ENCODE peak calls at places on chromosomes 12 and 14, in ten cellular contexts. One of them, this sample, is unnamed.

GRCh38 chr12:32198555-32198954 is 91.9 kb downstream of the BICD1 start:
- DNase-seq in fibroblast of pulmonary artery: peak
- DNase-seq in progenitor cell of endocrine pancreas: no peak
- DNase-seq in glutamatergic neuron: no peak
- DNase-seq in mesothelial cell of epicardium: no peak
- DNase-seq in kidney: no peak
- DNase-seq in AG09309: no peak
- DNase-seq in lung: no peak
- DNase-seq in endothelial cell: no peak
- DNase-seq in HCT116: peak
- DNase-seq in this sample: no peak

GRCh38 chr12:85390281-85390680 is 110.3 kb downstream of the ALX1 start:
- DNase-seq in HCT116: no peak
- DNase-seq in kidney: no peak
- DNase-seq in AG09309: no peak
- DNase-seq in fibroblast of pulmonary artery: no peak
- DNase-seq in glutamatergic neuron: no peak
- DNase-seq in progenitor cell of endocrine pancreas: no peak
- DNase-seq in endothelial cell: no peak
- DNase-seq in lung: no peak
- DNase-seq in mesothelial cell of epicardium: no peak
- DNase-seq in this sample: no peak

GRCh38 chr12:100661300-100661951 is 87.9 kb downstream of the GAS2L3 start:
- DNase-seq in endothelial cell: no peak
- DNase-seq in mesothelial cell of epicardium: no peak
- DNase-seq in AG09309: no peak
- DNase-seq in fibroblast of pulmonary artery: peak
- DNase-seq in progenitor cell of endocrine pancreas: no peak
- DNase-seq in kidney: no peak
- DNase-seq in glutamatergic neuron: no peak
- DNase-seq in lung: no peak
- DNase-seq in HCT116: no peak
- DNase-seq in this sample: no peak

GRCh38 chr14:56211844-56212243 is 93.6 kb downstream of the PELI2 start:
- DNase-seq in HCT116: no peak
- DNase-seq in glutamatergic neuron: no peak
- DNase-seq in endothelial cell: no peak
- DNase-seq in lung: no peak
- DNase-seq in progenitor cell of endocrine pancreas: no peak
- DNase-seq in AG09309: no peak
- DNase-seq in fibroblast of pulmonary artery: no peak
- DNase-seq in mesothelial cell of epicardium: no peak
- DNase-seq in kidney: no peak
- DNase-seq in this sample: no peak

GRCh38 chr12:110960795-110961194 is 40.4 kb upstream of the MYL2 start:
- DNase-seq in glutamatergic neuron: no peak
- DNase-seq in endothelial cell: no peak
- DNase-seq in AG09309: no peak
- DNase-seq in progenitor cell of endocrine pancreas: no peak
- DNase-seq in lung: no peak
- DNase-seq in fibroblast of pulmonary artery: no peak
- DNase-seq in mesothelial cell of epicardium: no peak
- DNase-seq in kidney: no peak
- DNase-seq in HCT116: no peak
- DNase-seq in this sample: no peak

GRCh38 chr14:31080060-31080459 is 53.9 kb upstream of the STRN3 start:
- DNase-seq in AG09309: no peak
- DNase-seq in HCT116: no peak
- DNase-seq in glutamatergic neuron: no peak
- DNase-seq in kidney: no peak
- DNase-seq in mesothelial cell of epicardium: no peak
- DNase-seq in endothelial cell: no peak
- DNase-seq in progenitor cell of endocrine pancreas: no peak
- DNase-seq in lung: no peak
- DNase-seq in fibroblast of pulmonary artery: no peak
- DNase-seq in this sample: no peak

GRCh38 chr12:132357623-132358186 is 28.3 kb upstream of the GALNT9 start:
- DNase-seq in endothelial cell: no peak
- DNase-seq in kidney: peak
- DNase-seq in progenitor cell of endocrine pancreas: no peak
- DNase-seq in glutamatergic neuron: peak
- DNase-seq in lung: no peak
- DNase-seq in mesothelial cell of epicardium: no peak
- DNase-seq in fibroblast of pulmonary artery: no peak
- DNase-seq in AG09309: no peak
- DNase-seq in HCT116: no peak
- DNase-seq in this sample: peak

GRCh38 chr12:65532162-65532561 is 253.7 kb downstream of the MSRB3 start:
- DNase-seq in endothelial cell: no peak
- DNase-seq in glutamatergic neuron: no peak
- DNase-seq in lung: no peak
- DNase-seq in mesothelial cell of epicardium: no peak
- DNase-seq in AG09309: no peak
- DNase-seq in fibroblast of pulmonary artery: peak
- DNase-seq in HCT116: no peak
- DNase-seq in progenitor cell of endocrine pancreas: no peak
- DNase-seq in kidney: no peak
- DNase-seq in this sample: no peak

GRCh38 chr12:49264466-49264872 is 413 bp upstream of the TUBA1C start:
- DNase-seq in mesothelial cell of epicardium: peak
- DNase-seq in AG09309: no peak
- DNase-seq in glutamatergic neuron: peak
- DNase-seq in kidney: no peak
- DNase-seq in endothelial cell: peak
- DNase-seq in progenitor cell of endocrine pancreas: no peak
- DNase-seq in HCT116: no peak
- DNase-seq in fibroblast of pulmonary artery: peak
- DNase-seq in lung: no peak
- DNase-seq in this sample: peak

GRCh38 chr14:49033131-49033530 is 553.0 kb downstream of the RPS29 start:
- DNase-seq in glutamatergic neuron: no peak
- DNase-seq in mesothelial cell of epicardium: no peak
- DNase-seq in fibroblast of pulmonary artery: no peak
- DNase-seq in endothelial cell: no peak
- DNase-seq in kidney: no peak
- DNase-seq in lung: no peak
- DNase-seq in AG09309: no peak
- DNase-seq in HCT116: no peak
- DNase-seq in progenitor cell of endocrine pancreas: no peak
- DNase-seq in this sample: no peak

GRCh38 chr12:12482150-12482761 is 80.4 kb downstream of the DUSP16 start:
- DNase-seq in mesothelial cell of epicardium: no peak
- DNase-seq in endothelial cell: no peak
- DNase-seq in fibroblast of pulmonary artery: no peak
- DNase-seq in HCT116: no peak
- DNase-seq in AG09309: no peak
- DNase-seq in glutamatergic neuron: no peak
- DNase-seq in kidney: no peak
- DNase-seq in lung: no peak
- DNase-seq in progenitor cell of endocrine pancreas: no peak
- DNase-seq in this sample: no peak

GRCh38 chr12:109713187-109713984 is at the start of gene FAM222A:
- DNase-seq in HCT116: peak
- DNase-seq in lung: peak
- DNase-seq in endothelial cell: peak
- DNase-seq in fibroblast of pulmonary artery: peak
- DNase-seq in mesothelial cell of epicardium: peak
- DNase-seq in progenitor cell of endocrine pancreas: peak
- DNase-seq in AG09309: peak
- DNase-seq in kidney: peak
- DNase-seq in glutamatergic neuron: peak
- DNase-seq in this sample: peak

GRCh38 chr12:62469704-62470103 is 3.1 kb downstream of the MON2 start:
- DNase-seq in mesothelial cell of epicardium: no peak
- DNase-seq in endothelial cell: no peak
- DNase-seq in kidney: no peak
- DNase-seq in glutamatergic neuron: no peak
- DNase-seq in AG09309: no peak
- DNase-seq in HCT116: no peak
- DNase-seq in lung: no peak
- DNase-seq in fibroblast of pulmonary artery: no peak
- DNase-seq in progenitor cell of endocrine pancreas: no peak
- DNase-seq in this sample: no peak

GRCh38 chr14:39673141-39674133 is 241.2 kb upstream of the FBXO33 start:
- DNase-seq in AG09309: no peak
- DNase-seq in kidney: no peak
- DNase-seq in endothelial cell: no peak
- DNase-seq in glutamatergic neuron: no peak
- DNase-seq in mesothelial cell of epicardium: no peak
- DNase-seq in lung: no peak
- DNase-seq in fibroblast of pulmonary artery: peak
- DNase-seq in HCT116: no peak
- DNase-seq in progenitor cell of endocrine pancreas: no peak
- DNase-seq in this sample: no peak

DNA sequence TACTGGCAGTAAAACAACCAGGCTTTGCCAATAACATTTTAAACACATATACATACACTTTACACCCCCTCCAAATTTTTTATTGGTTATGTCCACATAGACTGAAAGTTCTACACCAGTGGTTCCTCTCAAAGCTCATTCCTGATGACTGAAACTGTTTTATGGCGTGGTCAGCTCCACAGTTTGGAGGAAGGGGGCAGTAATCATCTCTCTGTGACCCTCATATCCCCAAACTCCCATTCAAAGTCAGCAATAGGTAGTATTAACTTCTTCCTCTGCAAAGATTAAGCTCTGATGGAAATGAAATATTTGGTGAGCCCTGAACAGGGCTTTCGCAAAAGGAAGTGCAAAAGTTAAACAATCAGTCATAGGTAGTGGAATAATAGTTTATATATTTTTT is 55.3 kb upstream of the DAAM1 start:
- DNase-seq in glutamatergic neuron: no peak
- DNase-seq in progenitor cell of endocrine pancreas: no peak
- DNase-seq in endothelial cell: no peak
- DNase-seq in lung: no peak
- DNase-seq in kidney: no peak
- DNase-seq in HCT116: no peak
- DNase-seq in AG09309: no peak
- DNase-seq in fibroblast of pulmonary artery: peak
- DNase-seq in mesothelial cell of epicardium: no peak
- DNase-seq in this sample: no peak
- TF ChIP-seq CTCF in glutamatergic neuron: no peak
- TF ChIP-seq CTCF in progenitor cell of endocrine pancreas: no peak
- TF ChIP-seq CTCF in endothelial cell: no peak
- TF ChIP-seq CTCF in lung: no peak
- TF ChIP-seq CTCF in kidney: no peak
- TF ChIP-seq CTCF in HCT116: peak
- TF ChIP-seq CTCF in AG09309: peak
- TF ChIP-seq CTCF in fibroblast of pulmonary artery: peak
- TF ChIP-seq CTCF in mesothelial cell of epicardium: no peak
- TF ChIP-seq CTCF in this sample: peak

DNA sequence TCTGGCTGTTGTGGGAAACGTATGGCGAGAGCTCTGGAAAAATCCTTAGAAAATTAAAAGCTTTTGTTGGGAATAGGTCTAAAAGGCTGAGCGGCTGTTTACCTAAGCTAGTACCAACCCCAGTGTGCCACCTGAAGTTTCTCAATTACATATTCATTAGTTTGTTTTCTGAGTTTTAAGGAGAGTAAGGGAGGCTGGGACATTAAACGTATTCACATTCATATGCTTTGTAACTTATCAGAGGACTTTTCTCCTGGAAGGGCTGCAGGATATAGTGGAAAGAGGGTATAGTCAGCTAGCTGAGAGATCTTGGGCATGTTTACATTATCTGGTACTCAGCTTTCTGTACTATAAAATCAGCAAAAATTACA is 1.5 kb upstream of the PAWR start:
- DNase-seq in fibroblast of pulmonary artery: no peak
- DNase-seq in glutamatergic neuron: no peak
- DNase-seq in progenitor cell of endocrine pancreas: no peak
- DNase-seq in kidney: no peak
- DNase-seq in endothelial cell: no peak
- DNase-seq in mesothelial cell of epicardium: no peak
- DNase-seq in lung: no peak
- DNase-seq in AG09309: no peak
- DNase-seq in HCT116: no peak
- DNase-seq in this sample: no peak
- TF ChIP-seq CTCF in fibroblast of pulmonary artery: no peak
- TF ChIP-seq CTCF in glutamatergic neuron: no peak
- TF ChIP-seq CTCF in progenitor cell of endocrine pancreas: no peak
- TF ChIP-seq CTCF in kidney: no peak
- TF ChIP-seq CTCF in endothelial cell: no peak
- TF ChIP-seq CTCF in mesothelial cell of epicardium: no peak
- TF ChIP-seq CTCF in lung: no peak
- TF ChIP-seq CTCF in AG09309: no peak
- TF ChIP-seq CTCF in HCT116: no peak
- TF ChIP-seq CTCF in this sample: no peak

GRCh38 chr12:129169928-129170327 is 316.6 kb downstream of the GLT1D1 start:
- DNase-seq in progenitor cell of endocrine pancreas: no peak
- DNase-seq in glutamatergic neuron: no peak
- DNase-seq in lung: no peak
- DNase-seq in AG09309: no peak
- DNase-seq in mesothelial cell of epicardium: no peak
- DNase-seq in endothelial cell: no peak
- DNase-seq in fibroblast of pulmonary artery: no peak
- DNase-seq in HCT116: no peak
- DNase-seq in kidney: no peak
- DNase-seq in this sample: no peak
- TF ChIP-seq CTCF in progenitor cell of endocrine pancreas: no peak
- TF ChIP-seq CTCF in glutamatergic neuron: no peak
- TF ChIP-seq CTCF in lung: no peak
- TF ChIP-seq CTCF in AG09309: no peak
- TF ChIP-seq CTCF in mesothelial cell of epicardium: no peak
- TF ChIP-seq CTCF in endothelial cell: no peak
- TF ChIP-seq CTCF in fibroblast of pulmonary artery: no peak
- TF ChIP-seq CTCF in HCT116: no peak
- TF ChIP-seq CTCF in kidney: no peak
- TF ChIP-seq CTCF in this sample: no peak

DNA sequence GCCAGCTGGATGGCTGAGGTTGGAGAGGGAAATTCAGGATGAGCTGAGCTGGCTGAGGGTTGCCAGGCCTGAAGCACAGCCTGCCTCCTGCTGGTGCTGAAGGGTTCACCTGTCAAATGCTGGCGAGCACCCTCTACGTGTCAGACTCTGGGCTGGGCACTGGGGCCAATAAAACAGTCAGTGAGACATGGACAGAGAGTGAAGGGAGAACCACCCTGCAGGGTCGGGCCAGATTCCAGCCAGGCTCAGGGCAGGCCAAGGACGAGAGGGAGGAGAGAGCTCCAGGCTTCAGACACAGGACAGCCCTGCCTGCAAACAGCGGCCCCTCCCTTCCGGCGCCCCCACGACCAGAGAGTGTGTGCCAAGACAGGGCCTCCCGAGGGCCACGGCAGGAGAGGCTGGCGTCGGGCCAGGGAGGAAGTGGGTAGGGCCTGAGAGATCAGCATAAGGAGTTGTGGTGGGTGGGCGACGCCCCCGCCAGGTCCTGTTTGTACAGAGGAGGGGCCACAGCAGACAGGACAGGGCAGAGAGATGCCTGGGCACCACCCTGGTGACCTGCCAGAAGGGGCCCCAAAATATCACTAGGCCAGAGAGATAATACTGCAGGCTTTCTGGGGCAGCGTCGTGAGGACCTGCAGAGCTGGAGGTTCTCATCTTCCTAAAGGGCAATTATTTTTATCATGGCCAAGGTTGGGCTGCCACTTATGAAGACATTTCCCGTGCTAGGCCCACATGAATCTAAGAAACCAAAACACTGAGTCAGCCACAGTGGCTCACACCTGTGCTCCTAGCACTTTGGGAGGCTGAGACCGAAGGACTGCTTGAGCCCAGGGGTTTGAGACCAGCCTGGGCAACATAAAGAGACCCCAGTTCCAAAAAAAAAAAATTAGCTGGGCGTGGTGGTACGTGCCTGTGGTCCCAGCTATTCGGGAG is 73.1 kb upstream of the GPR68 start:
- DNase-seq in kidney: peak
- DNase-seq in progenitor cell of endocrine pancreas: no peak
- DNase-seq in mesothelial cell of epicardium: no peak
- DNase-seq in fibroblast of pulmonary artery: peak
- DNase-seq in endothelial cell: no peak
- DNase-seq in glutamatergic neuron: no peak
- DNase-seq in HCT116: no peak
- DNase-seq in lung: peak
- DNase-seq in AG09309: no peak
- DNase-seq in this sample: no peak
- TF ChIP-seq CTCF in kidney: no peak
- TF ChIP-seq CTCF in progenitor cell of endocrine pancreas: no peak
- TF ChIP-seq CTCF in mesothelial cell of epicardium: no peak
- TF ChIP-seq CTCF in fibroblast of pulmonary artery: peak
- TF ChIP-seq CTCF in endothelial cell: no peak
- TF ChIP-seq CTCF in glutamatergic neuron: no peak
- TF ChIP-seq CTCF in HCT116: no peak
- TF ChIP-seq CTCF in lung: no peak
- TF ChIP-seq CTCF in AG09309: peak
- TF ChIP-seq CTCF in this sample: peak

This sample was measured in chondrocyte.